ENCODE peak calls at places on chromosomes 11 and 22, in five cellular contexts. U, D, O, A and J are unnamed samples.

GRCh38 chr11:134393638-134394037 is 18.4 kb downstream of the B3GAT1 start:
- DNase-seq in U (no peak), D (no peak), O (no peak), A (no peak), J (no peak)

GRCh38 chr11:111445586-111445985 is 66.5 kb upstream of the POU2AF1 start:
- DNase-seq in U (no peak), D (peak), O (peak), A (no peak), J (no peak)

GRCh38 chr11:122717264-122717867 is 61.8 kb downstream of the UBASH3B start:
- DNase-seq in U (no peak), D (no peak), O (no peak), A (no peak), J (no peak)

GRCh38 chr11:131108780-131109179 is 192.5 kb upstream of the SNX19 start:
- DNase-seq in U (peak), D (peak), O (no peak), A (peak), J (no peak)

GRCh38 chr11:11086979-11087378 is 229.1 kb upstream of the ZBED5 start:
- DNase-seq in U (no peak), D (no peak), O (no peak), A (no peak), J (no peak)

GRCh38 chr11:46697303-46697702 is 3.1 kb downstream of the ARHGAP1 start:
- DNase-seq in U (no peak), D (peak), O (no peak), A (no peak), J (peak)

GRCh38 chr11:33544593-33545373 is 155.8 kb downstream of the C11orf91 start:
- DNase-seq in U (no peak), D (no peak), O (no peak), A (peak), J (no peak)

GRCh38 chr11:30879322-30880020 is 293.3 kb upstream of the MPPED2 start:
- DNase-seq in U (no peak), D (no peak), O (peak), A (peak), J (peak)

GRCh38 chr22:37262346-37262745 is 18.3 kb upstream of the RAC2 start:
- DNase-seq in U (no peak), D (no peak), O (no peak), A (no peak), J (no peak)

GRCh38 chr11:41446566-41446965 is 12.9 kb downstream of the LRRC4C start:
- DNase-seq in U (no peak), D (no peak), O (no peak), A (no peak), J (no peak)

GRCh38 chr11:41449483-41450050 is 9.9 kb downstream of the LRRC4C start:
- DNase-seq in U (no peak), D (no peak), O (no peak), A (no peak), J (peak)

GRCh38 chr11:41451011-41451410 is 8.4 kb downstream of the LRRC4C start:
- DNase-seq in U (no peak), D (no peak), O (no peak), A (no peak), J (no peak)

GRCh38 chr11:41446107-41446506 is 13.3 kb downstream of the LRRC4C start:
- DNase-seq in U (no peak), D (no peak), O (no peak), A (peak), J (no peak)
- H3K4me3 ChIP-seq in U (no peak), D (no peak), O (no peak), A (no peak), J (no peak)

GRCh38 chr22:46045459-46046298 is 68.7 kb upstream of the WNT7B start:
- DNase-seq in U (no peak), D (peak), O (no peak), A (no peak), J (no peak)
- H3K4me3 ChIP-seq in U (peak), D (peak), O (peak), A (peak), J (peak)

GRCh38 chr22:46128606-46129005 is 21.7 kb upstream of the PPARA start:
- DNase-seq in U (no peak), D (no peak), O (no peak), A (no peak), J (no peak)

GRCh38 chr22:46127556-46127955 is 22.8 kb upstream of the PPARA start:
- DNase-seq in U (no peak), D (no peak), O (no peak), A (no peak), J (no peak)

GRCh38 chr22:46126853-46127385 is 23.4 kb upstream of the PPARA start:
- DNase-seq in U (no peak), D (no peak), O (no peak), A (no peak), J (no peak)

GRCh38 chr22:46131151-46131587 is 19.2 kb upstream of the PPARA start:
- DNase-seq in U (no peak), D (no peak), O (no peak), A (no peak), J (no peak)

DNA sequence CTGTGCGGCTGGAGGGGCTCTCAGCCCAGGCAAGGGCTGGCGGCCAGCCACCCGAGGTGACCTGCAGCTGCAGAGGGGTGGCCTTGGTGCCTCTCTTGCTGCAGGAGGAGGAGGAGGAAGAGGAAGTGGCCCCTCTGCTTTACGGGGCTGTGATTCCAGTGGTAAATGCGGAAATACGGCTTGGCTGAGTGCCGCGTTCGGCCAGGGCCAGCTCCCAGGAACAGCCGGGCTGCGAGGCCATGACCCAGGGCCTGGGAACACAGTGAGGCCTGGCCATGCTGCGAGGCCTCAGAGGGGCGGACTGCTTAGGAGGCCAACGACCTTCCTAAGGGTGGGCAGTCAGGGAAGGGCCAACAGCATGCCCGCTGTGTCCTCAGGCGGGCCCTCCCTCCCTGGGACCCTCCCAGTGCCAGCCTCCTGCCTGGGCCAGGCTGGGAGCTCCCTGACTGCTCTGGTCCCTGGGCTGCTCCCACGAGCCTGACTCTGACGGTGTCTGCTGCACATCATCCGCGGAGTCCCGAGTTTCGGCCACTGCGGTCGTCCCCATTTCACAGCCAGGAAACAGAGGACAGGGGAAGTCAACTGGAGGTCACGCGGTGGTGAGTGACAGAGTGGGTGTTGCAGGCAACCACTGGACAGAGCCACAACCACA is 20.8 kb upstream of the PPARA start:
- DNase-seq in U (no peak), D (no peak), O (no peak), A (no peak), J (no peak)
- H3K4me3 ChIP-seq in U (no peak), D (no peak), O (no peak), A (no peak), J (no peak)

GRCh38 chr11:64598797-64599697 is 8.0 kb downstream of the SLC22A12 start:
- DNase-seq in U (no peak), D (no peak), O (no peak), A (no peak), J (no peak)
- H3K4me3 ChIP-seq in U (no peak), D (no peak), O (no peak), A (no peak), J (no peak)

GRCh38 chr22:39315389-39315788 is 4.0 kb downstream of the RPL3 start:
- DNase-seq in U (no peak), D (peak), O (peak), A (no peak), J (no peak)
- H3K4me3 ChIP-seq in U (no peak), D (peak), O (peak), A (peak), J (peak)